ENCODE peak calls at places on chromosomes 5 and 9, in five cellular contexts. Y is hippocampal formation, N is LoVo, G is fibroblast of lung, H is Calu3. A is an unnamed sample.

GRCh38 chr5:178417391-178417811 is 172.8 kb downstream of the COL23A1 start:
- DNase-seq in G (no peak), H (no peak), N (no peak), Y (no peak), A (no peak)

GRCh38 chr5:59037453-59038168 is 454.7 kb downstream of the RAB3C start:
- DNase-seq in N (no peak), G (peak), H (no peak), Y (no peak), A (no peak)

GRCh38 chr9:117763314-117763713 is 59.1 kb downstream of the TLR4 start:
- DNase-seq in Y (no peak), N (peak), G (no peak), H (no peak), A (peak)

GRCh38 chr5:148364343-148364742 is 19.4 kb upstream of the FBXO38 start:
- DNase-seq in G (no peak), Y (no peak), N (no peak), H (no peak), A (no peak)

GRCh38 chr5:151870820-151871219 is 53.8 kb downstream of the GLRA1 start:
- DNase-seq in Y (no peak), N (peak), H (no peak), G (peak), A (peak)

GRCh38 chr9:17462869-17463464 is 115.9 kb upstream of the SH3GL2 start:
- DNase-seq in N (peak), G (peak), H (peak), Y (peak), A (peak)

GRCh38 chr5:53368516-53368915 is 111.9 kb upstream of the FST start:
- DNase-seq in Y (no peak), H (no peak), G (peak), N (no peak), A (no peak)

GRCh38 chr5:155699385-155699784 is 627.6 kb upstream of the SGCD start:
- DNase-seq in N (no peak), H (no peak), Y (no peak), G (no peak), A (no peak)

GRCh38 chr5:132506094-132506692 is 15.6 kb upstream of the IRF1 start:
- DNase-seq in H (peak), G (peak), Y (no peak), N (peak), A (no peak)

GRCh38 chr9:105475302-105475701 is 27.5 kb downstream of the FSD1L start:
- DNase-seq in Y (no peak), H (no peak), G (peak), N (no peak), A (peak)

GRCh38 chr9:1216532-1216931 is 166.4 kb downstream of the DMRT2 start:
- DNase-seq in N (no peak), G (no peak), H (no peak), Y (no peak), A (peak)

GRCh38 chr9:7982907-7983306 is 183.3 kb upstream of the DMAC1 start:
- DNase-seq in Y (no peak), G (no peak), N (no peak), H (no peak), A (no peak)

GRCh38 chr5:3326569-3327232 is 268.9 kb upstream of the IRX1 start:
- DNase-seq in H (no peak), N (no peak), G (no peak), Y (no peak), A (no peak)

GRCh38 chr5:124923131-124923530 is 176.7 kb upstream of the ZNF608 start:
- DNase-seq in Y (peak), H (no peak), G (peak), N (no peak), A (no peak)

GRCh38 chr5:125348221-125348692 is 601.8 kb upstream of the ZNF608 start:
- DNase-seq in Y (peak), N (no peak), H (no peak), G (peak), A (no peak)

GRCh38 chr9:135577256-135577655 is 15.7 kb downstream of the PAEP start:
- DNase-seq in Y (no peak), G (no peak), N (no peak), H (no peak), A (no peak)

GRCh38 chr5:151780348-151780747 is 8.6 kb downstream of the G3BP1 start:
- DNase-seq in G (no peak), N (no peak), Y (no peak), H (peak), A (no peak)

GRCh38 chr5:135112008-135112670 is 78.1 kb upstream of the PITX1 start:
- DNase-seq in N (no peak), G (no peak), Y (no peak), H (no peak), A (no peak)

GRCh38 chr9:130480673-130481072 is 35.9 kb downstream of the ASS1 start:
- DNase-seq in H (no peak), N (no peak), Y (no peak), G (no peak), A (no peak)

GRCh38 chr5:109931049-109931448 is 241.3 kb downstream of the MAN2A1 start:
- DNase-seq in G (no peak), N (no peak), Y (no peak), H (no peak), A (no peak)

GRCh38 chr5:58016329-58016728 is 443.6 kb downstream of the PLK2 start:
- DNase-seq in N (peak), Y (no peak), G (peak), H (no peak), A (no peak)

GRCh38 chr5:127335381-127335780 is 44.8 kb downstream of the MEGF10 start:
- DNase-seq in Y (no peak), G (no peak), H (no peak), N (no peak), A (peak)

GRCh38 chr5:38540348-38540747 is 16.1 kb downstream of the LIFR start:
- DNase-seq in N (no peak), Y (peak), G (no peak), H (no peak), A (no peak)

A was measured in foreskin keratinocyte.